ENCODE peak calls at places on chromosomes 4 and X, in four cellular contexts. S is IMR-90, G is A549, D is K562. N is an unnamed sample.

GRCh38 chr4:106056914-106057313 is 161.6 kb downstream of the NPNT start:
- DNase-seq in S (no peak), G (no peak), D (no peak), N (no peak)

GRCh38 chrX:136258951-136259350 is 7.8 kb upstream of the MAP7D3 start:
- DNase-seq in S (no peak), G (no peak), D (no peak), N (no peak)

GRCh38 chrX:24647257-24648058 is at the start of gene PCYT1B:
- DNase-seq in S (peak; percentile 49), G (no peak), D (peak; percentile 54), N (no peak)

GRCh38 chr4:78534286-78534955 is 17.1 kb upstream of the ANXA3 start:
- DNase-seq in S (peak; percentile 28), G (no peak), D (no peak), N (no peak)

GRCh38 chrX:137930562-137930961 is 364.6 kb downstream of the ZIC3 start:
- DNase-seq in S (no peak), G (no peak), D (no peak), N (no peak)

GRCh38 chr4:113996599-113997177 is 17.2 kb upstream of the ARSJ start:
- DNase-seq in S (peak; percentile 64), G (no peak), D (no peak), N (no peak)

GRCh38 chr4:119314356-119314755 is 7.6 kb downstream of the FABP2 start:
- DNase-seq in S (peak; percentile 59), G (no peak), D (no peak), N (no peak)

GRCh38 chr4:85966308-85966882 is 393.5 kb downstream of the MAPK10 start:
- DNase-seq in S (no peak), G (no peak), D (no peak), N (no peak)

GRCh38 chr4:84971319-84971932 is 4.9 kb upstream of the WDFY3 start:
- DNase-seq in S (peak; percentile 70), G (peak; percentile 16), D (no peak), N (no peak)

GRCh38 chr4:55032179-55032578 is 93.2 kb downstream of the KDR start:
- DNase-seq in S (no peak), G (no peak), D (no peak), N (no peak)

GRCh38 chrX:73963682-73964081 is 340.3 kb upstream of the ZCCHC13 start:
- DNase-seq in S (no peak), G (no peak), D (no peak), N (no peak)

GRCh38 chrX:1325515-1326116 is 11.0 kb upstream of the IL3RA start:
- DNase-seq in S (no peak), G (no peak), D (no peak), N (no peak)

GRCh38 chr4:32768664-32769389 is 2048.7 kb downstream of the PCDH7 start:
- DNase-seq in S (no peak), G (no peak), D (no peak), N (no peak)

GRCh38 chr4:22369901-22370562 is 145.8 kb downstream of the ADGRA3 start:
- DNase-seq in S (no peak), G (no peak), D (no peak), N (no peak)

GRCh38 chr4:107379054-107379869 is 340.8 kb downstream of the PAPSS1 start:
- DNase-seq in S (peak; percentile 47), G (no peak), D (no peak), N (no peak)

GRCh38 chr4:166128452-166128851 is 255.4 kb downstream of the TLL1 start:
- DNase-seq in S (no peak), G (no peak), D (no peak), N (no peak)

GRCh38 chr4:1323635-1324442 is 23.2 kb upstream of the UVSSA start:
- DNase-seq in S (peak; percentile 97), G (peak; percentile 44), D (no peak), N (no peak)

GRCh38 chr4:168437192-168437938 is 42.9 kb downstream of the DDX60L start:
- DNase-seq in S (no peak), G (no peak), D (no peak), N (no peak)

GRCh38 chr4:182643801-182644311 is 273.3 kb downstream of the DCTD start:
- DNase-seq in S (peak; percentile 94), G (no peak), D (no peak), N (no peak)
- TF ChIP-seq ELK1 in S (no peak), G (no peak), D (no peak), N (no peak)

GRCh38 chrX:151753313-151754041 is 18.9 kb downstream of the CNGA2 start:
- DNase-seq in S (peak; percentile 2), G (peak; percentile 50), D (peak; percentile 64), N (no peak)

GRCh38 chrX:151754042-151754419 is 19.5 kb downstream of the CNGA2 start:
- DNase-seq in S (peak; percentile 8), G (peak; percentile 11), D (no peak), N (no peak)

GRCh38 chrX:151752847-151753246 is 18.3 kb downstream of the CNGA2 start:
- DNase-seq in S (no peak), G (no peak), D (no peak), N (no peak)

GRCh38 chrX:151746502-151746901 is 12.0 kb downstream of the CNGA2 start:
- DNase-seq in S (no peak), G (no peak), D (no peak), N (no peak)

DNA sequence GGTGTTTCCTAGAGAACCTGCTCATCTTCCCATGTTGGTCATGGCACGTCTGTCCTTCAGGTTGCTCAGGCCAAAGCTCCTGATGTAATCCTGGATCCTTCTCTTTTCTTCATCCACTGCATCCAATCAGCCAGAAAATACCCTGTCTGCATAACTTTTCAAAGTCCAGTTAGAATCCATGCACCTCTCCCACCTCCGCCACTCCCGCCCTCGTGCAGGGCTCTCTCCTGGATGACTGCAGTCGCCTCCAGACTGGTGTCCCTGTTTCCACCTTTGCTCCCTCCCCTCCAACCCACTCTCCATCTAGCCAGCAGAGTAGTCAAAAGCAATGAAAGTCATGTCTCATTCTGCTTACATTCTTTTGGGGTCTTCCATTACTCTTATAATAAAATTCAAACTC is 16.0 kb downstream of the CNGA2 start:
- DNase-seq in S (no peak), G (no peak), D (no peak), N (no peak)
- TF ChIP-seq CEBPB in S (no peak), G (no peak), D (no peak), N (no peak)

DNA sequence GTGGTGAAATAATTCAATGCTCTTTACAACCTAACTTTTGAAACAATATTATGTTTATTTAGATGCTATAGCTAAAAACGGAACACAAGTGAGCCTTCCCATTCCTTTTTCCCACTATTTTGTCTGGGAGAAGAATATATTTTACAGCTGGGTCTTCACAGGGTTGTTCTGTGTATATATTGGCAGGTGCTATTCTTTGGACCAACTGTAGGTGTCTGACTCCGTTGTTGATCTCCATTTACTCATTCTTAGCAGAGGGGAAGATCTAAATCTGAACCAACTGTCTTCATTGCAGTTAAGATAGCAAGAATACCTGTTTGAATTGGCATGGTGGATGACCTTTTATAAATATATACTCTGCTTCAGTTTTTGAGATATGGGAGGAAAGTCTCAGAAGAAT is 257.4 kb downstream of the CFAP299 start:
- DNase-seq in S (no peak), G (no peak), D (no peak), N (no peak)
- TF ChIP-seq CTCF in S (no peak), G (no peak), D (no peak), N (peak; percentile 23)

GRCh38 chrX:130247996-130248395 is 20.7 kb downstream of the ZNF280C start:
- DNase-seq in S (no peak), G (no peak), D (no peak), N (no peak)

GRCh38 chrX:130246084-130246483 is 22.6 kb downstream of the ZNF280C start:
- DNase-seq in S (no peak), G (no peak), D (no peak), N (no peak)

DNA sequence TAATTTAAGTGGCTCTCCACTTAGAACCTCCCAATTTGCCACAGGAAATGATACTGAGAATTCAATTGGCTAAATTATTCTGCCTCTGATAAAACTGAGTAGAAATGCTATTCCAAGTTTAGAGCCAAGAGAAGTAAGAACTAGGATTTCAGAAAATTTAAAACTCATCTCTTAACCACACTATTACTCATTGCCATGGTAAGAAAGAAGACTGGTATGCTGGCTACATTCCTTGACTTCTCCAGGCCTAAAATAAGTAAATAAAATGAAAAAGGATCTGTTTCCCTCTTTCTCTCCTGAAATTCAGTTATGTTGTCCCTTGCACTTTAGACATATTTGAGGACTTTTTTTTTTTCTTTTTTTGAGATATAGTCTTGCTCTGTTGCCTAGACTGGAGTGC is 23.3 kb downstream of the ZNF280C start:
- DNase-seq in S (peak; percentile 78), G (no peak), D (no peak), N (no peak)
- TF ChIP-seq ELK1 in S (no peak), G (no peak), D (no peak), N (no peak)

DNA sequence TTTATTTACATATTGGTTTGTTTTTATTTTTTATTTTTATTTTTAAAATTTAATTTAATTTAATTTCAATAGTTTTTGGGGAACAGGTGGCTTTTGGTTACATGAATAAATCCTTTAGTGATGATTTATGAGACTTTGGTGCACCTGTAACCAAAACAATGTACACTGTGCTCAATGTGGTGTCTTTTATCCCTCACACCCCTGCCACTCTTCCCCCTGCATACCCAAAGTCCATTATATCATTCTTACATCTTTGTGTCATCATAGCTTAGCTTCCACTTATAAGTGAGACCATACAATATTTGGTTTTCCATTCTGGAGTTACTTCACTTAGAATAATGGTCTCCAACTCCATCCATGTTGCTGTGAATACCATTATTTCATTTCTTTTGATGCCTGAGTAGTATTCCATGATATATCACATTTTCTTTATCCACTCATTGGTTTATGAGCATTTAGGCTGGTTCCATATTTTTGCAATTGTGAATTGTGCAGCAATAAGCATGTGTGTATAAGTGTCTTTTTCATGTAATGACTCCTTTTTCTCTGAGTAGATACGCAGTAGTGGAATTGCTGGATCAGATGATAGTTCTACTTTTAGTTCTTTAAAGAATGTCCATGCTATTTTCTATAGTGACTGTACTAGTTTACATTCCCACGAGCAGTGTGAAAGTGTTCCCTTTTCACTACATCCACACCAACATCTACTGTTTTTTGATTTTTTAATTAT is 157.1 kb downstream of the CPXCR1 start:
- DNase-seq in S (no peak), G (no peak), D (no peak), N (no peak)
- TF ChIP-seq CEBPB in S (no peak), G (no peak), D (no peak), N (no peak)

GRCh38 chr4:101597204-101597603 is 193.3 kb upstream of the BANK1 start:
- DNase-seq in S (no peak), G (no peak), D (no peak), N (peak; percentile 5)
- TF ChIP-seq CTCF in S (peak; percentile 21), G (no peak), D (no peak), N (peak; percentile 43)

DNA sequence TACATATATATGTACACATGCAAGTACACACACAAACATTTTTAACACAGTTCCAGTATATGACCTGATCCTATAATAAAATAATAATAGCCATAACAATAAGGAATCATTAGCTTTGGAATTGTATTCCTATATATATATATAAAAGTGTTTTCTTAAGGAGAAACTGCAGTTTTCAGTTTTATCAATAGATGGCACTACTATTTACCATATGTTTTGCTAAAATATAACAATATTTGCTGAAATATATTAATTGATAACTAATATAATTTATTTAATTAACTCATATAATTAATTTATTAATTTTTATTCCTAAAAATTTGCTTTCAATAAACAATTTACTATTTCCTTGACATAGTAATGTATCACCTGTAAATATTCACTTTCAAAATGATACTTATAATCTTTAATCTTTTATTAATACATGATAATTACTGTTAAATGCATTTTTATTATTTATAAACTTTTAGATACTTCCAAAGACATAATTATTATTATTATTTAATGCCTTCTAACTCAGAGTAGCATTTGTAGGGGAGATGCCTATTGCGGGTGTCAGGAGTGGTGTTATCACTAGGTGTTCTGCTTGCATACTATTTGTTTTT is 599.5 kb downstream of the FSTL5 start:
- DNase-seq in S (peak; percentile 23), G (no peak), D (no peak), N (no peak)
- TF ChIP-seq ELK1 in S (no peak), G (no peak), D (no peak), N (no peak)